ENCODE peak calls at places on chromosomes 4 and X, in four cellular contexts. Q is endothelial cell of umbilical vein, Z is left ventricle myocardium inferior, L is suprapubic skin. I is an unnamed sample. For H3K4me1, the result is how much of the 10 kb centered on the place peaks cover.

GRCh38 chr4:145061325-145061920 is 36.6 kb downstream of the ANAPC10 start:
- DNase-seq in L (no peak), Z (no peak), Q (peak), I (no peak)

GRCh38 chr4:161577604-161578301 is 586.0 kb downstream of the FSTL5 start:
- DNase-seq in Q (peak), L (no peak), Z (no peak), I (no peak)

GRCh38 chr4:8580321-8581093 is at the start of gene GPR78:
- DNase-seq in Z (peak), Q (peak), L (no peak), I (peak)

GRCh38 chrX:154512879-154513553 is 3.0 kb downstream of the FAM3A start:
- DNase-seq in Z (no peak), Q (no peak), L (no peak), I (no peak)

GRCh38 chr4:7752649-7753048 is 187.0 kb downstream of the AFAP1 start:
- DNase-seq in Z (no peak), L (no peak), Q (no peak), I (no peak)

GRCh38 chr4:112448211-112448745 is 67.7 kb downstream of the NEUROG2 start:
- DNase-seq in L (no peak), Z (no peak), Q (no peak), I (no peak)

GRCh38 chr4:94410678-94411206 is 41.0 kb upstream of the PDLIM5 start:
- DNase-seq in Z (peak), Q (no peak), L (no peak), I (no peak)

GRCh38 chrX:8688776-8689175 is 43.2 kb downstream of the ANOS1 start:
- DNase-seq in L (no peak), Z (no peak), Q (no peak), I (no peak)

GRCh38 chrX:97401154-97401553 is 517.4 kb downstream of the RPA4 start:
- DNase-seq in Z (no peak), L (no peak), Q (no peak), I (no peak)

GRCh38 chr4:15100994-15101695 is 98.9 kb downstream of the CPEB2 start:
- DNase-seq in Q (no peak), Z (no peak), L (no peak), I (no peak)

GRCh38 chr4:5963611-5964010 is 54.6 kb downstream of the C4orf50 start:
- DNase-seq in Z (no peak), L (no peak), Q (no peak), I (no peak)

GRCh38 chr4:187942968-187943367 is 52.6 kb upstream of the ZFP42 start:
- DNase-seq in Z (no peak), L (no peak), Q (no peak), I (no peak)

GRCh38 chrX:125202486-125203378 is 116.9 kb upstream of the TEX13C start:
- DNase-seq in Q (no peak), Z (peak), L (peak), I (no peak)

GRCh38 chrX:150421816-150422215 is 58.7 kb downstream of the MAMLD1 start:
- DNase-seq in Q (no peak), Z (peak), L (no peak), I (no peak)

GRCh38 chr4:4575284-4576211 is 33.7 kb upstream of the STX18 start:
- DNase-seq in Z (peak), L (peak), Q (peak), I (peak)

GRCh38 chr4:6746721-6747689 is 31.0 kb downstream of the BLOC1S4 start:
- DNase-seq in L (no peak), Z (peak), Q (no peak), I (peak)

GRCh38 chr4:56976878-56977320 is 507 bp downstream of the NOA1 start:
- DNase-seq in Z (peak), Q (peak), L (peak), I (peak)

GRCh38 chrX:120358687-120359086 is 3.2 kb upstream of the ATP1B4 start:
- DNase-seq in Q (no peak), L (no peak), Z (no peak), I (no peak)

GRCh38 chr4:79915276-79915675 is 157.8 kb downstream of the ANTXR2 start:
- DNase-seq in Z (no peak), Q (no peak), L (no peak), I (no peak)

GRCh38 chr4:107757293-107757692 is 37.3 kb upstream of the PAPSS1 start:
- DNase-seq in L (no peak), Q (no peak), Z (no peak), I (no peak)

GRCh38 chrX:136126892-136127406 is 20.4 kb upstream of the FHL1 start:
- DNase-seq in L (no peak), Z (no peak), Q (no peak), I (no peak)

GRCh38 chr4:156291317-156291716 is 337.7 kb upstream of the CTSO start:
- DNase-seq in Z (no peak), L (no peak), Q (no peak), I (no peak)

GRCh38 chrX:54838583-54838982 is 31.0 kb downstream of the MAGED2 start:
- DNase-seq in L (no peak), Q (no peak), Z (no peak), I (no peak)

GRCh38 chr4:90995996-90996395 is 868.8 kb downstream of the CCSER1 start:
- DNase-seq in Z (no peak), L (no peak), Q (no peak), I (no peak)

GRCh38 chr4:78542373-78542772 is 9.2 kb upstream of the ANXA3 start:
- DNase-seq in Z (no peak), Q (no peak), L (no peak), I (no peak)

GRCh38 chr4:141389649-141390048 is 169.0 kb downstream of the ZNF330 start:
- DNase-seq in Q (peak), L (no peak), Z (no peak), I (no peak)

GRCh38 chr4:184293552-184293951 is 75.9 kb upstream of the ENPP6 start:
- DNase-seq in Z (no peak), L (no peak), Q (peak), I (peak)

GRCh38 chr4:38113551-38113950 is 153.4 kb downstream of the PTTG2 start:
- DNase-seq in Z (no peak), Q (no peak), L (no peak), I (no peak)
- H3K4me1 ChIP-seq in Z (half or more), Q (under half), L (under half), I (under half)

GRCh38 chr4:30724217-30724616 is 4.0 kb downstream of the PCDH7 start:
- DNase-seq in Q (peak), Z (no peak), L (no peak), I (no peak)

GRCh38 chr4:30722916-30723270 is 2.7 kb downstream of the PCDH7 start:
- DNase-seq in L (no peak), Z (no peak), Q (peak), I (peak)

GRCh38 chr4:30720656-30721352 is 635 bp downstream of the PCDH7 start:
- DNase-seq in L (no peak), Q (peak), Z (peak), I (peak)

GRCh38 chr4:30721353-30722091 is 1.4 kb downstream of the PCDH7 start:
- DNase-seq in L (no peak), Z (peak), Q (peak), I (peak)

GRCh38 chr4:30722092-30722915 is 2.1 kb downstream of the PCDH7 start:
- DNase-seq in Q (peak), Z (peak), L (no peak), I (no peak)
- TF ChIP-seq CTCF in Q (no peak), Z (peak), L (no peak), I (no peak)

DNA sequence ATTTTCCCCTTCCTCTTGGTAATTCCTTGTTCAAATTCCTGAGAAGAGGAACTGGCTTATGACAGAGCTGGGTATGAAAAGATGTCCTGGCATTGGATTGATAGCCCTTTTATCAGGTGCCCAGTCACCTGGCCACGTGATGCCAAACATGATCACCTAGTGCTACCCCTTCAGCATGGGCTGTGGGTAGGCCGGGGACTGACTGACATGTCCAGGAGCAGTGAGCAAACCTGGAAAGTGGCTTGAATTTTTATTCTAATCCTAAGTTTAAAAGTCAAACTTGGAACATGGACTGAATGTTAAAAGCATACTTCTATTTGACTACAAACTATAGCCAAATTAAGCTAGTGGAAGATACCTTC is 99.7 kb upstream of the CXCL13 start:
- DNase-seq in L (no peak), Z (no peak), Q (no peak), I (no peak)
- H3K4me1 ChIP-seq in L (under half), Z (under half), Q (under half), I (under half)

DNA sequence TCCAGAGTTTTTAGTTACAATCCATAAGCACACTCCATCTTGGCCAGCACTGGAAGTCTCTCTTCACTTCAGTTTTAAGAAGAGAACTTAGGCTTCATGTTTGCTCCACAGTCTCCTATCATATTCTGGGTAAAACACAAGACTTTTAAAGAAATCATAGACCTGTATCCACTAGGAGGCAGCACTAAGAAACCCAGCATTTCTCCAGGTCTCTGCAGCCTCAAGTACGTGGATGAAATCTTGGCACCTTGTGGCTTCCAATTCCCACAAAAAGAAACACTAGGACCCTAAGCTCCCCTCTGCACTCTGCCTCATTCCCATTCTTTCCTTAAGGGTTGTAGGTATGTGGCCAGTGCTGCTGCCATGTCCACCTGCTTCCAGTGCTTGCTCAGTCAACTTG is 367.3 kb upstream of the CASK start:
- DNase-seq in L (no peak), Q (peak), Z (no peak), I (no peak)
- TF ChIP-seq CTCF in L (no peak), Q (no peak), Z (no peak), I (no peak)

GRCh38 chr4:124940387-124940786 is 227.9 kb upstream of the ANKRD50 start:
- DNase-seq in Q (peak), L (no peak), Z (no peak), I (no peak)

GRCh38 chr4:124937993-124938392 is 225.5 kb upstream of the ANKRD50 start:
- DNase-seq in L (no peak), Q (no peak), Z (no peak), I (no peak)

GRCh38 chr4:124939908-124940307 is 227.4 kb upstream of the ANKRD50 start:
- DNase-seq in Z (no peak), Q (no peak), L (no peak), I (no peak)

GRCh38 chr4:124936427-124936826 is 223.9 kb upstream of the ANKRD50 start:
- DNase-seq in Q (no peak), Z (peak), L (peak), I (no peak)

DNA sequence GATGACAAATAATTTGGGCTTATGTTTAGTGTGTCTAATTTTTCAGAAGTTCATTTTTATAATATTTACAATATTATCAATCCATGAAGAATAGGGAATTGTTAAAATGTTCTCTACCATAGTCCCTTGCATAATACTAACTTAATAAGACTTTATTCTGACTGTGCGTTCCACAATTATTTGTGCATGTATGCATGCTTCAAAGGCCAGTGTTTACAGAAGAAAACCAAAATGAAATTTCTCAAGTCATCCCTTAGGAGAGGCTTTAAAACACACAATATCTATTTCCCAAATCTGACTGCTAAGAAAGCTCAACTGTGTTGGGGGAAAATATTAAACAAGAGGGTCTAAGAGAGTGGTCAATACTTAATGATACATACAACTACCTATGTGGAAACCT is 226.3 kb upstream of the ANKRD50 start:
- DNase-seq in Z (no peak), L (no peak), Q (no peak), I (no peak)
- H3K4me1 ChIP-seq in Z (half or more), L (under half), Q (under half), I (under half)

I was measured in colonic mucosa.